ENCODE peak calls at places on chromosomes 16 and 17, in six cellular contexts. M, Q, U, Z, O and P are unnamed samples.

GRCh38 chr17:50198026-50198669 is 3.3 kb downstream of the COL1A1 start:
- ATAC-seq in M (peak; percentile 38), Q (no peak), U (no peak), Z (no peak), O (no peak), P (no peak)

GRCh38 chr17:83002118-83002805 is 77.1 kb upstream of the METRNL start:
- ATAC-seq in M (no peak), Q (no peak), U (no peak), Z (no peak), O (no peak), P (no peak)

GRCh38 chr16:73405851-73406250 is 357.9 kb upstream of the ZFHX3 start:
- ATAC-seq in M (no peak), Q (no peak), U (no peak), Z (no peak), O (no peak), P (no peak)

GRCh38 chr17:15083225-15083624 is 181.9 kb downstream of the PMP22 start:
- ATAC-seq in M (no peak), Q (no peak), U (no peak), Z (no peak), O (no peak), P (no peak)

GRCh38 chr17:6392609-6393367 is 42.1 kb downstream of the AIPL1 start:
- ATAC-seq in M (no peak), Q (no peak), U (no peak), Z (no peak), O (no peak), P (no peak)

GRCh38 chr17:59335685-59336084 is 4.2 kb downstream of the YPEL2 start:
- ATAC-seq in M (no peak), Q (no peak), U (no peak), Z (no peak), O (no peak), P (no peak)

GRCh38 chr17:6787081-6787693 is 11.2 kb downstream of the FBXO39 start:
- ATAC-seq in M (no peak), Q (no peak), U (no peak), Z (no peak), O (no peak), P (no peak)

GRCh38 chr17:42855048-42855596 is 4.1 kb downstream of the AOC3 start:
- ATAC-seq in M (no peak), Q (no peak), U (no peak), Z (no peak), O (no peak), P (no peak)

GRCh38 chr17:68238894-68239293 is 8.9 kb upstream of the AMZ2 start:
- ATAC-seq in M (no peak), Q (no peak), U (no peak), Z (no peak), O (peak; percentile 22), P (peak; percentile 52)

GRCh38 chr16:15576960-15577958 is 65.7 kb downstream of the MARF1 start:
- ATAC-seq in M (peak; percentile 82), Q (no peak), U (no peak), Z (no peak), O (no peak), P (no peak)

GRCh38 chr16:66950971-66951790 is 9.9 kb upstream of the CES3 start:
- ATAC-seq in M (no peak), Q (no peak), U (no peak), Z (no peak), O (no peak), P (no peak)

GRCh38 chr16:67443299-67443698 is 12.4 kb downstream of the HSD11B2 start:
- ATAC-seq in M (no peak), Q (no peak), U (no peak), Z (peak; percentile 85), O (no peak), P (no peak)

GRCh38 chr16:67780847-67781547 is 25.4 kb downstream of the RANBP10 start:
- ATAC-seq in M (peak; percentile 67), Q (no peak), U (no peak), Z (no peak), O (no peak), P (no peak)

GRCh38 chr16:89709716-89710480 is 8.4 kb upstream of the SPATA2L start:
- ATAC-seq in M (no peak), Q (no peak), U (no peak), Z (no peak), O (no peak), P (no peak)

GRCh38 chr16:21685034-21685455 is 21.3 kb downstream of the OTOA start:
- ATAC-seq in M (no peak), Q (no peak), U (no peak), Z (no peak), O (no peak), P (no peak)

GRCh38 chr16:30166202-30166902 is 17.1 kb upstream of the CORO1A start:
- ATAC-seq in M (peak; percentile 36), Q (peak; percentile 70), U (no peak), Z (peak; percentile 36), O (peak; percentile 57), P (peak; percentile 62)

GRCh38 chr16:87826798-87827587 is 42.3 kb downstream of the SLC7A5 start:
- ATAC-seq in M (no peak), Q (no peak), U (peak; percentile 3), Z (no peak), O (no peak), P (peak; percentile 5)

GRCh38 chr16:54473201-54473993 is 186.8 kb upstream of the IRX3 start:
- ATAC-seq in M (no peak), Q (no peak), U (no peak), Z (peak; percentile 67), O (no peak), P (no peak)

GRCh38 chr17:57415737-57416354 is 159.5 kb downstream of the MSI2 start:
- ATAC-seq in M (no peak), Q (no peak), U (no peak), Z (no peak), O (no peak), P (peak; percentile 52)

GRCh38 chr16:80324371-80324770 is 216.4 kb upstream of the DYNLRB2 start:
- ATAC-seq in M (no peak), Q (no peak), U (no peak), Z (no peak), O (no peak), P (no peak)

GRCh38 chr17:76920364-76921139 is 52.3 kb downstream of the MGAT5B start:
- ATAC-seq in M (no peak), Q (no peak), U (no peak), Z (no peak), O (no peak), P (no peak)

GRCh38 chr16:20598832-20599469 is 22.8 kb upstream of the ACSM2B start:
- ATAC-seq in M (no peak), Q (no peak), U (no peak), Z (no peak), O (no peak), P (no peak)

GRCh38 chr17:54882371-54882770 is 18.3 kb upstream of the TOM1L1 start:
- ATAC-seq in M (no peak), Q (no peak), U (peak; percentile 63), Z (no peak), O (no peak), P (no peak)